ENCODE peak calls at places on chromosomes 13 and 19, in six cellular contexts. R, I, S, P, G and D are unnamed samples.

GRCh38 chr13:75908137-75908536 is 272.0 kb downstream of the LMO7 start:
- DNase-seq in I (no peak), G (peak; percentile 25), R (peak; percentile 21), P (no peak), S (no peak), D (no peak)

GRCh38 chr19:633786-634639 is 676 bp upstream of the POLRMT start:
- DNase-seq in S (no peak), P (no peak), R (no peak), I (no peak), G (no peak), D (no peak)

GRCh38 chr19:45467456-45468158 is at the start of gene FOSB:
- DNase-seq in I (peak; percentile 97), G (peak; percentile 94), R (peak; percentile 90), P (peak; percentile 99), S (peak; percentile 94), D (peak; percentile 94)

GRCh38 chr13:113397606-113398425 is 33.9 kb upstream of the GRTP1 start:
- DNase-seq in I (no peak), S (no peak), G (peak; percentile 20), R (no peak), P (peak; percentile 61), D (no peak)

GRCh38 chr13:94390881-94391280 is 88.6 kb downstream of the DCT start:
- DNase-seq in G (no peak), P (no peak), R (no peak), I (no peak), S (no peak), D (no peak)

GRCh38 chr19:46355991-46356669 is 9.2 kb downstream of the PPP5C start:
- DNase-seq in R (no peak), P (peak; percentile 57), S (no peak), G (no peak), I (no peak), D (peak; percentile 54)

GRCh38 chr13:47332149-47332548 is 435.3 kb upstream of the HTR2A start:
- DNase-seq in I (no peak), S (no peak), R (no peak), G (no peak), P (no peak), D (no peak)

GRCh38 chr19:52048604-52049493 is at the start of gene ZNF432:
- DNase-seq in S (peak; percentile 97), I (peak; percentile 97), P (peak; percentile 96), G (peak; percentile 95), R (peak; percentile 85), D (peak; percentile 92)

GRCh38 chr13:34751492-34751891 is 190.6 kb upstream of the NBEA start:
- DNase-seq in R (no peak), P (no peak), I (no peak), S (no peak), G (no peak), D (no peak)

GRCh38 chr19:10408511-10409291 is 5.4 kb upstream of the CDC37 start:
- DNase-seq in P (no peak), S (peak; percentile 66), I (peak; percentile 92), G (no peak), R (no peak), D (no peak)

GRCh38 chr19:39765091-39766076 is 13.3 kb upstream of the LEUTX start:
- DNase-seq in P (no peak), S (peak; percentile 20), R (no peak), I (no peak), G (peak; percentile 21), D (no peak)

GRCh38 chr19:35151273-35152065 is 3.1 kb upstream of the FXYD5 start:
- DNase-seq in G (no peak), R (no peak), S (no peak), I (no peak), P (no peak), D (no peak)

GRCh38 chr13:33323766-33324525 is 38.4 kb upstream of the STARD13 start:
- DNase-seq in G (no peak), I (no peak), S (no peak), R (no peak), P (no peak), D (no peak)

GRCh38 chr13:51806571-51806970 is 2.6 kb upstream of the DHRS12 start:
- DNase-seq in I (no peak), P (no peak), R (no peak), S (peak; percentile 74), G (no peak), D (no peak)

GRCh38 chr19:46372901-46373572 is 26.1 kb downstream of the PPP5C start:
- DNase-seq in P (peak; percentile 76), R (no peak), I (no peak), G (no peak), S (peak; percentile 55), D (peak; percentile 85)

GRCh38 chr13:114225610-114226009 is 9.1 kb upstream of the CDC16 start:
- DNase-seq in P (no peak), G (no peak), S (no peak), R (no peak), I (no peak), D (no peak)

GRCh38 chr19:56119585-56119978 is 1.5 kb downstream of the ZNF787 start:
- DNase-seq in I (peak; percentile 85), G (no peak), R (no peak), P (no peak), S (peak; percentile 86), D (no peak)

GRCh38 chr19:44663996-44664395 is 7.3 kb upstream of the CEACAM19 start:
- DNase-seq in I (no peak), R (no peak), P (no peak), S (no peak), G (no peak), D (no peak)

DNA sequence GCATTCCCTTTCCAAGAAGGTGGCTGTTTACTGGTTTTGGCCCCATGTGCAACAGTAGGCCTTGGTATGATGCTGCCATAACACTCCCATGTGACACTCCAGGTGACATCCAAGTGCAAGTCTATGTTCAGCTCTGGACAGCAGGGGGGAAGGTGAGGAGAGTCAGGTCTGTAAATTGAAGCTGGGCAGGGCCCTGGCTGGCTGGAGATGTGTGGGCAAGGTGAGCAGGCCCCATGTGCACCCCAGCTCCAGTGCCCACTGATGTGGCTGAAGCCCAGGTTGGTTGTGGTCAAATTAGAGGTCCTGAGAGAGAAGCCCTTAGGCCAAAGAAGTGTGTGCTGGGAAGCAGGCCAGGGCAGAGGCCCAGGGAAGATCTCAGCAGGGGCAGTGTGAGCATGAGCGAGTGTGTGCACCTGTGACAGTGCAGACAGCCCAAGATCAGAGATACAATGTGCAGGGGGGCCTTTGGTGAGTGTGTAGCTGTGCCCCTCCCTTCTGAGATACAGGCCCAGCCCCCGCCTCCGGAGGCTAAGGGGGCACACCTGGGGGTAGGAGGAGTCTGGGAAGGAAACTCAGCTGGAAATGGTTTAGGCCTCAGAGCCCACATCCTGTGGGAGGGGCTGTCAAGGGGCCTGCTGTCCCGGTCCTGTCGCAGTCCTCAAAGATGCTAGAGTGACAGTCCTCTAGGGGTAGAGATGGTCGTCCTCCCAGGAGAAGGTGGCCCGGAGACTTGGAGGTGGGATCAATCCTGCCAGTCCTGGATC is 18.6 kb downstream of the DEDD2 start:
- DNase-seq in S (no peak), P (no peak), I (peak; percentile 94), R (no peak), G (no peak), D (no peak)
- H3K4me3 ChIP-seq in S (no peak overlapping the region), P (peak overlapping the region; percentile 9), I (peak overlapping the region; percentile 25), R (no peak overlapping the region), G (peak overlapping the region; percentile 46), D (no peak overlapping the region)

DNA sequence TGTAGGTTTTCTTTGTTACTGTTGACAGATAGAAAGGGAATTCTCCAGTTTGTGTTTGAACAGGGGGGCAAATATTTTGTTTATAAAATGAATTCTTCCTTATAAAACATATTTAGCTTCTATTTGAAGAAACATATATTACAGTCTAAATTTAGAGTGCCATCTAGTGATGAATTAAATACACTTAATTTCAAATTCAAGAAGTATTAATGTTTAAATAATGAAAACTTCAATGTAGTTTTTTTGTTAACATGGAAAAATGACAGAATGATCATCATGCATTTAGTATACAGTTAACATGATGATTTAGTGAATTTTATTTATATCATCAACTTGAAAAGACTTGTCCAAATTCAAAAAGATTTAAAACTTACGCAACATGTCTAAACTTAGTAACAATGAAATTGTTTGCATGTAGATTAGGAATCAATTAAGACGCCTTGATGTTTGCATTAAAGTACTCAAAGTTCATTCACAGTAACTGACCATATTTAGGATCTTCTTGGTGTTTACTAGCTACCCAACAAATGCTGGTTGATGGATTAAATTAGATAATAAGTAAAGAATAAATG is 765.9 kb upstream of the SLITRK1 start:
- DNase-seq in I (no peak), P (no peak), R (no peak), S (no peak), G (no peak), D (no peak)
- TF ChIP-seq CTCF in I (no peak), P (no peak), R (no peak), S (no peak), G (no peak), D (no peak)

DNA sequence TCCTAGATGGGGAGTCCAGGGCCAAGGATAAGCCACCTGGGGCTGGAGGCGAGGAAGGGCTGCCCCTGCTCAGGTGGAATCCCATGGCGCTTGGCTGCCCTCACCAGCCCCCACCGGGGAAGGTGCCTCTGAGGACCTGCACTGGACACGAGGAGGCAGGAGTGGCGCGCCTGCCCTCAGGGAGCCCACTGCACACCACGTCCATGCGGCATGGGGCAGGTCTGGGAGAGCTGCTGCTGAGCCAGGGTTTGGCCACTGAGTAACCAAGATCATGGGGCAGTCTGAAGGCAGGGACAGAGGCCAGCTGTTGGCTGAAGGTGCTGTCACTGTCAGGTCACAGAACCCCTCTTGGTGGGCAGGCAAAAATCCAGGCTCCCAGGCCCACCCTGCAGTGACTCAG is 25.9 kb downstream of the ELAVL1 start:
- DNase-seq in R (no peak), S (no peak), G (no peak), I (peak; percentile 48), P (no peak), D (no peak)
- TF ChIP-seq POLR2A in R (no peak), S (no peak), G (no peak), I (no peak), P (no peak), D (no peak)

GRCh38 chr19:29527500-29528328 is 1.9 kb downstream of the VSTM2B start:
- DNase-seq in G (no peak), P (no peak), I (peak; percentile 51), S (no peak), R (no peak), D (no peak)

GRCh38 chr19:29525901-29526729 is at the start of gene VSTM2B:
- DNase-seq in P (no peak), R (no peak), S (no peak), G (no peak), I (peak; percentile 33), D (no peak)

GRCh38 chr19:29524912-29525870 is 603 bp upstream of the VSTM2B start:
- DNase-seq in P (no peak), R (no peak), I (peak; percentile 35), S (no peak), G (no peak), D (no peak)

GRCh38 chr19:29528350-29528945 is 2.7 kb downstream of the VSTM2B start:
- DNase-seq in G (peak; percentile 51), P (no peak), I (peak; percentile 78), S (no peak), R (no peak), D (peak; percentile 17)

DNA sequence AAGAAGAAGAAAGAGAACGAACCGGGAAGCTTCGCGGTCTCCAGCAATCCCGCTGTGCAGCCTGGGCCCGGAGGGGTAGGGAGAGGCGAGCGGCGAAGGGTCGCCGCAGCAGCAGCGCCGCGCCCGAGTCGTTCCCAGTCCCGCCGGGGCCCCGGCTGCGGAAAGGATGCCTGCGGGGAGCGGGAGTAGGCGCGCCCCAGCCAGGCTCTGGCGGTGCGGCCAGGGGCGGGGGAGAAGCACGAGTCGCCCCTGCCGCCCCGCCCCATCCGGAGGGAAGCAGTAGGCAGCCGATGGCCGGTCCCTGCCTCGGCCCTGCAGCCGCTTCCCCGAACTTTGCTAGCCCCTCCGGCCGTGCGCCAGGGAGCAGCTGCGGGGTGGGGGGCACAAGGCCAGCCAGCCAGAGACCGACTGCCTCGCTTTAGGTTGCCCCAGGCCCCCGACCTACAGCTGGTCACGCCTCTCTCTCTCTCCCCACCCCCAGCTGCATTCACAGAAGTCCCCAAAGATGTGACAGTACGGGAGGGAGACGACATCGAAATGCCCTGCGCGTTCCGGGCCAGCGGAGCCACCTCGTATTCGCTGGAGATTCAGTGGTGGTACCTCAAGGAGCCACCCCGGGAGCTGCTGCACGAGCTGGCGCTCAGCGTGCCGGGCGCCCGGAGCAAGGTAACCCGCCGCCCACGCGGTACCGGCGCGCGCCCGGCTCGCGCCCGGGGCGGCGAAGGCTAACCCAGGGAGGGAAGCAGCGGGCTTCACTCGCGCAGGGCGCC is 1.1 kb downstream of the VSTM2B start:
- DNase-seq in S (no peak), P (no peak), G (no peak), R (no peak), I (peak; percentile 57), D (no peak)
- H3K4me3 ChIP-seq in S (no peak overlapping the region), P (peak overlapping the region; percentile 32), G (peak overlapping the region; percentile 15), R (no peak overlapping the region), I (peak overlapping the region; percentile 16), D (no peak overlapping the region)